ENCODE peak calls at places on chromosomes 7 and 10, in ten cellular contexts. Z is fibroblast of pulmonary artery, Q is GM13976, U is left ventricle myocardium inferior, J is brain microvascular endothelial cell, M is left lung, L is BJ, D is adrenal gland, B is Calu3, P is GM23338. F is an unnamed sample.

GRCh38 chr7:43491984-43492383 is 90.9 kb upstream of the STK17A start:
- DNase-seq in Q (no peak), P (no peak), Z (peak; percentile 60), J (peak; percentile 83), M (no peak), B (no peak), U (no peak), L (peak; percentile 14), D (no peak), F (no peak)

GRCh38 chr10:113441220-113441619 is 111.6 kb upstream of the HABP2 start:
- DNase-seq in D (no peak), B (no peak), P (no peak), M (no peak), L (no peak), Q (no peak), U (no peak), Z (no peak), J (no peak), F (no peak)

GRCh38 chr7:101688183-101688831 is 59.2 kb upstream of the MYL10 start:
- DNase-seq in L (no peak), P (peak; percentile 85), D (peak; percentile 77), B (peak; percentile 79), Q (peak; percentile 94), M (peak; percentile 80), Z (peak; percentile 66), U (peak; percentile 81), J (peak; percentile 29), F (peak; percentile 89)

GRCh38 chr10:49690673-49691356 is 11.4 kb downstream of the C10orf53 start:
- DNase-seq in M (no peak), Q (no peak), L (no peak), B (no peak), Z (no peak), J (peak; percentile 8), U (no peak), P (peak; percentile 47), D (no peak), F (peak; percentile 22)

GRCh38 chr10:24617771-24618396 is 105.8 kb downstream of the ARHGAP21 start:
- DNase-seq in D (peak; percentile 60), Z (peak; percentile 59), B (peak; percentile 75), Q (peak; percentile 31), J (peak; percentile 35), L (no peak), M (no peak), U (peak; percentile 52), P (peak; percentile 90), F (peak; percentile 51)

GRCh38 chr7:122746948-122747347 is 44.2 kb upstream of the RNF148 start:
- DNase-seq in B (no peak), J (no peak), U (no peak), M (no peak), L (no peak), Q (no peak), D (no peak), Z (no peak), P (no peak), F (no peak)

GRCh38 chr7:124101173-124101768 is 68.4 kb upstream of the TMEM229A start:
- DNase-seq in Z (peak; percentile 54), P (peak; percentile 67), B (peak; percentile 43), Q (peak; percentile 21), M (no peak), J (no peak), L (no peak), D (peak; percentile 10), U (no peak), F (peak; percentile 32)

GRCh38 chr10:130026670-130027456 is 62.8 kb upstream of the EBF3 start:
- DNase-seq in J (no peak), Q (no peak), D (no peak), U (no peak), Z (no peak), M (peak; percentile 22), L (no peak), P (no peak), B (no peak), F (no peak)

GRCh38 chr7:1317654-1318450 is 85.2 kb downstream of the UNCX start:
- DNase-seq in B (no peak), Q (no peak), P (no peak), J (no peak), M (no peak), Z (no peak), L (no peak), D (no peak), U (peak; percentile 7), F (no peak)

DNA sequence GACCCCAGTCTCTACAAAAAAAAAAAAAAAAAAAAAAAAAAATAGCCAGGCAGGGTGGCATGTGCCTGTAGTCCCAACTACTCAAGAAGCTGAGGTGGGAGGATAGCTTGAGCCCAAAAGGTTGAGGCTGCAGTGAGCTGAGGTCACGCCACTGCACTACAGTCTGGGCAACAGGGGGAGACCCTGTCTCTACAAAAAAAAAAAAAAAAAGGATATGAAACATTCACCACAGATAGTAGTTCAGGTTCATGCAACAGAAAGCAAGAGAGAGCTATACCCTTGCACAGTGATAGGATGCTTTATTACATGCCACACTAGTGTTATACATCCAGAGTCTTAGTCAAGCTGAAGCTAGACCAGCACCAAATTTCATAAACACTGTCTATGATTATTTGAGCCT is 148.4 kb upstream of the KAT6B start:
- DNase-seq in D (no peak), Z (no peak), U (no peak), Q (peak; percentile 64), J (no peak), B (no peak), L (no peak), P (no peak), M (no peak), F (no peak)
- TF ChIP-seq CTCF in D (no peak), Z (no peak), U (no peak), Q (no peak), J (no peak), B (no peak), L (no peak), P (no peak), M (no peak), F (no peak)

GRCh38 chr7:155700847-155701246 is 56.4 kb downstream of the RBM33 start:
- DNase-seq in J (no peak), L (no peak), Z (no peak), P (no peak), M (no peak), U (no peak), D (no peak), B (no peak), Q (no peak), F (no peak)

GRCh38 chr7:155698633-155699032 is 54.2 kb downstream of the RBM33 start:
- DNase-seq in Z (no peak), J (no peak), B (no peak), Q (no peak), L (no peak), M (no peak), U (no peak), P (no peak), D (no peak), F (no peak)

GRCh38 chr7:155699180-155699579 is 54.7 kb downstream of the RBM33 start:
- DNase-seq in D (no peak), B (no peak), Q (no peak), M (no peak), J (no peak), Z (no peak), L (no peak), U (no peak), P (no peak), F (no peak)

GRCh38 chr7:155702616-155703015 is 58.2 kb downstream of the RBM33 start:
- DNase-seq in U (no peak), D (no peak), P (no peak), L (no peak), Z (peak; percentile 8), M (no peak), J (peak; percentile 18), Q (no peak), B (peak; percentile 23), F (no peak)

DNA sequence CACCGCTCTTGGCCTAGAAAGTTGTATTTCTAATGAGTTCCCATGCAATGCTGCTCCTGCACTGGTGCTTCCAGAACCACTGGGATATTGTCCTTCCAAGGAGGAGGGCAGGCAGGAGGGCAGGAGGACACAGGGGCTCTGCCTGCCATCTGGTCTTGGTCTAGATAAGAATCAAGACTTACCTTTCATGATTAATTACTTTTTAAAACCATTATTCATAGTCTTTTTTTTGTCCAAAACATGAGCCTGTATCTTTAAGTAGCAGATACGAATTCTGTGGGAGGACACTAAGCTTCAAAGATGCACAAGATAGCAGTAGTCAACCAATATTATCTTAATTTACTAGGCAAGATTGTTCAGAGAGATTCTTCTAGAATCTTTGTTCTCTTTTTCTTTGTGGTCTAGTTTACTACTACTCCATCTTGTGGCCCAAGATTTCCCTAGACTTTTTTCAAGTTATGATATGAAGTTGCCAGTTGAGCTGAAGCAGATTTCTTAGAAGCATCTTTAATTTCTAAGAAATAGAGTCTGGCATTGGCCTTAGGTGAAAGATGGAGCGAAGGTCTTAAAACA is 57.6 kb downstream of the RBM33 start:
- DNase-seq in P (no peak), J (no peak), L (no peak), Q (no peak), D (no peak), M (no peak), B (no peak), Z (peak; percentile 17), U (no peak), F (no peak)
- TF ChIP-seq CTCF in P (no peak), J (no peak), L (peak; percentile 17), Q (no peak), D (no peak), M (no peak), B (no peak), Z (peak; percentile 14), U (no peak), F (no peak)

DNA sequence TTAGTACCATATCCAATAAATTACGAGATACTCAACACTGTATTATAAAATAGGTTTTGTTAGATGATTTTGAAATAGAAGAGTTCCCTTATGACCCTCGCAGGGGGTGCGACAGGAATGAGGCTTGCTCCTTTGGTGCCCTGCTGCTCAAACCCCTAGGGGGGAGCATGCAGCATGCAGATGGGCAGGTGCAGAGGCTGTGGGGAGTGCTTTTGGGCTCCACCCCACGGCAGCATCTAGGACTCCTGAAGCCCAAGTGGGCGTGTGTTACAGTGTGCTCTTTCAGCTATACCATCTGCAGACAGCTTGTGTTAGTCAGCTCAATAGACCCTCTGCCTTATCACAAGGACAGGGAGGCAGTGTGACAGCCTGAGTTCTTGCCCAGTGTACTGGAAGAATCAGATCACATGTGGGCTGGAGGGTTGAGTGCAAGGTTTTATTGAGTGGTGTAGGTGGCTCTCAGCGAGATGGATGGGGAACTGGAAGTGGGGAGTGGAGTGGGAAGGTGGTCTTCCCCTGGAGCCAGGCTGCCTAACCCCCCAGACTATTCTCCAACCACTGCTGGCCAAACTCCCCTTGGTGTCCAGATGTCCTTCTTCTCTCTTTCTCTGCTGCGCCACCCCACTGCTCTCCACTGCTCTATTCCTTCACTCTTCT is 3.1 kb upstream of the MRC1 start:
- DNase-seq in L (no peak), J (no peak), M (no peak), B (no peak), Z (no peak), U (no peak), P (peak; percentile 24), Q (no peak), D (no peak), F (no peak)
- TF ChIP-seq CTCF in L (no peak), J (peak; percentile 13), M (no peak), B (no peak), Z (no peak), U (peak; percentile 29), P (peak; percentile 58), Q (no peak), D (no peak), F (no peak)

GRCh38 chr10:77004917-77005564 is 632.6 kb downstream of the KCNMA1 start:
- DNase-seq in J (peak; percentile 45), U (no peak), M (no peak), P (peak; percentile 89), D (peak; percentile 31), Z (peak; percentile 68), Q (peak; percentile 18), L (no peak), B (peak; percentile 47), F (peak; percentile 26)
- TF ChIP-seq CTCF in J (peak; percentile 80), U (peak; percentile 86), M (peak; percentile 78), P (peak; percentile 82), D (peak; percentile 81), Z (peak; percentile 90), Q (peak; percentile 61), L (peak; percentile 86), B (peak; percentile 70), F (peak; percentile 90)

F was measured in BE2C.